ENCODE peak calls at places on chromosomes 6 and 20, in five cellular contexts. M is H9, T is neuronal stem cell, Z is H1, G is mesenchymal stem cell. E is an unnamed sample.

GRCh38 chr6:100307561-100307960 is 157.2 kb downstream of the SIM1 start:
- DNase-seq in M (no peak), T (no peak), Z (no peak), G (no peak), E (no peak)

GRCh38 chr20:48456361-48457184 is 371.2 kb downstream of the PREX1 start:
- DNase-seq in M (no peak), T (peak; percentile 59), Z (no peak), G (no peak), E (no peak)

GRCh38 chr6:25950297-25950696 is 12.3 kb upstream of the TRIM38 start:
- DNase-seq in M (no peak), T (no peak), Z (no peak), G (no peak), E (no peak)

GRCh38 chr20:43959079-43959919 is 44.6 kb downstream of the TOX2 start:
- DNase-seq in M (no peak), T (no peak), Z (no peak), G (peak; percentile 61), E (no peak)

GRCh38 chr20:57086066-57086465 is 180.4 kb downstream of the BMP7 start:
- DNase-seq in M (no peak), T (no peak), Z (no peak), G (no peak), E (no peak)

GRCh38 chr20:18543216-18543615 is 24.0 kb upstream of the SMIM26 start:
- DNase-seq in M (no peak), T (no peak), Z (no peak), G (no peak), E (no peak)

GRCh38 chr6:33894438-33894837 is 90.6 kb upstream of the MLN start:
- DNase-seq in M (no peak), T (no peak), Z (no peak), G (no peak), E (no peak)

GRCh38 chr6:79263366-79263765 is 28.9 kb upstream of the HMGN3 start:
- DNase-seq in M (no peak), T (no peak), Z (no peak), G (peak; percentile 37), E (peak; percentile 54)

GRCh38 chr6:37516076-37516919 is 16.6 kb upstream of the CCDC167 start:
- DNase-seq in M (peak; percentile 60), T (no peak), Z (no peak), G (no peak), E (no peak)

GRCh38 chr6:33008944-33009861 is at the start of gene HLA-DOA:
- DNase-seq in M (peak; percentile 95), T (peak; percentile 69), Z (peak; percentile 69), G (peak; percentile 48), E (no peak)

GRCh38 chr6:13281630-13282156 is 46.6 kb downstream of the TBC1D7 start:
- DNase-seq in M (no peak), T (no peak), Z (no peak), G (peak; percentile 15), E (no peak)

GRCh38 chr20:61420056-61420455 is 168.0 kb downstream of the CDH4 start:
- DNase-seq in M (no peak), T (no peak), Z (no peak), G (no peak), E (no peak)

GRCh38 chr6:142744836-142745235 is 200.1 kb downstream of the HIVEP2 start:
- DNase-seq in M (no peak), T (no peak), Z (no peak), G (peak; percentile 13), E (no peak)

GRCh38 chr6:10582774-10583508 is 61.8 kb downstream of the GCNT2 start:
- DNase-seq in M (peak; percentile 68), T (no peak), Z (no peak), G (no peak), E (no peak)

GRCh38 chr6:81856872-81857271 is 104.4 kb upstream of the TENT5A start:
- DNase-seq in M (no peak), T (no peak), Z (no peak), G (no peak), E (no peak)

GRCh38 chr6:169188051-169188863 is 65.4 kb downstream of the THBS2 start:
- DNase-seq in M (no peak), T (no peak), Z (no peak), G (peak; percentile 42), E (no peak)

GRCh38 chr6:139282684-139283083 is 9.1 kb downstream of the TXLNB start:
- DNase-seq in M (no peak), T (no peak), Z (no peak), G (no peak), E (no peak)

GRCh38 chr6:51350308-51350904 is 531.7 kb downstream of the TFAP2B start:
- DNase-seq in M (no peak), T (no peak), Z (no peak), G (peak; percentile 1), E (no peak)

GRCh38 chr6:143396497-143397228 is 53.8 kb downstream of the ADAT2 start:
- DNase-seq in M (no peak), T (no peak), Z (no peak), G (no peak), E (peak; percentile 49)

GRCh38 chr6:157548635-157549467 is 167.9 kb downstream of the ZDHHC14 start:
- DNase-seq in M (no peak), T (no peak), Z (no peak), G (no peak), E (no peak)

GRCh38 chr6:148146717-148147116 is 195.9 kb upstream of the SASH1 start:
- DNase-seq in M (no peak), T (no peak), Z (peak; percentile 3), G (no peak), E (no peak)

GRCh38 chr20:57621426-57622200 is 1.4 kb upstream of the ZBP1 start:
- DNase-seq in M (no peak), T (no peak), Z (no peak), G (no peak), E (no peak)

GRCh38 chr6:120711255-120711654 is 623.0 kb downstream of the TBC1D32 start:
- DNase-seq in M (no peak), T (no peak), Z (no peak), G (no peak), E (no peak)

GRCh38 chr6:52577778-52578473 is 1.1 kb upstream of the TRAM2 start:
- DNase-seq in M (no peak), T (no peak), Z (no peak), G (no peak), E (no peak)

GRCh38 chr6:166253277-166254229 is 54.6 kb downstream of the PRR18 start:
- DNase-seq in M (peak; percentile 46), T (peak; percentile 35), Z (no peak), G (peak; percentile 15), E (peak; percentile 28)

GRCh38 chr6:47134476-47135189 is 92.5 kb upstream of the ADGRF1 start:
- DNase-seq in M (no peak), T (no peak), Z (no peak), G (peak; percentile 96), E (no peak)

GRCh38 chr6:1424306-1424927 is 35.0 kb downstream of the FOXF2 start:
- DNase-seq in M (peak; percentile 74), T (peak; percentile 17), Z (peak; percentile 31), G (peak; percentile 61), E (peak; percentile 31)

GRCh38 chr6:150198532-150198931 is 55.7 kb downstream of the PPP1R14C start:
- DNase-seq in M (no peak), T (no peak), Z (no peak), G (no peak), E (no peak)

GRCh38 chr6:37083243-37084138 is 78.0 kb downstream of the FGD2 start:
- DNase-seq in M (no peak), T (no peak), Z (no peak), G (peak; percentile 93), E (peak; percentile 44)

GRCh38 chr20:45111799-45112471 is 3.0 kb downstream of the WFDC5 start:
- DNase-seq in M (peak; percentile 58), T (no peak), Z (no peak), G (peak; percentile 21), E (peak; percentile 46)
- H2BK12ac ChIP-seq in M (no peak overlapping the region), T (no peak overlapping the region), Z (no peak overlapping the region), G (no peak overlapping the region), E (peak overlapping the region; percentile 15)

DNA sequence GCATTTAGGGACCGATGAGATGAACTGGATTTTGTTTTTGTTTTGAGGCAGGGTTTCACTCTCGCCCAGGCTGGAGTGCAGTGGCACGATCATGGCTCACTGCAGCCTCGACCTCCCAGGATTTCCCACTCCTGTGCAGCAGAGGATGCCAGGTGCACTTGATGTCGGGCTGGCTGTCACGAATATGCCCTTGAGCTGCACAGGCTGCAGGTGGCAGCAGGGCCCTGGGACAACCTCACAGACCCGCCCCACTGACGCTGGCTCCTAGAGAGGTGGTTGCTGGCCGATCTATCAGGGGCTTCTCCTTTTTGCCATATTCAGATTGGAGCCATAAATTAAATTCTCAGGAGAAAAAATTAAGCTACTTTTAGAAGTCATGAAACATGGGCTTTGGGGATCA is 32.2 kb downstream of the NQO2 start:
- DNase-seq in M (no peak), T (no peak), Z (no peak), G (no peak), E (no peak)
- H2BK12ac ChIP-seq in M (no peak overlapping the region), T (no peak overlapping the region), Z (no peak overlapping the region), G (no peak overlapping the region), E (no peak overlapping the region)

DNA sequence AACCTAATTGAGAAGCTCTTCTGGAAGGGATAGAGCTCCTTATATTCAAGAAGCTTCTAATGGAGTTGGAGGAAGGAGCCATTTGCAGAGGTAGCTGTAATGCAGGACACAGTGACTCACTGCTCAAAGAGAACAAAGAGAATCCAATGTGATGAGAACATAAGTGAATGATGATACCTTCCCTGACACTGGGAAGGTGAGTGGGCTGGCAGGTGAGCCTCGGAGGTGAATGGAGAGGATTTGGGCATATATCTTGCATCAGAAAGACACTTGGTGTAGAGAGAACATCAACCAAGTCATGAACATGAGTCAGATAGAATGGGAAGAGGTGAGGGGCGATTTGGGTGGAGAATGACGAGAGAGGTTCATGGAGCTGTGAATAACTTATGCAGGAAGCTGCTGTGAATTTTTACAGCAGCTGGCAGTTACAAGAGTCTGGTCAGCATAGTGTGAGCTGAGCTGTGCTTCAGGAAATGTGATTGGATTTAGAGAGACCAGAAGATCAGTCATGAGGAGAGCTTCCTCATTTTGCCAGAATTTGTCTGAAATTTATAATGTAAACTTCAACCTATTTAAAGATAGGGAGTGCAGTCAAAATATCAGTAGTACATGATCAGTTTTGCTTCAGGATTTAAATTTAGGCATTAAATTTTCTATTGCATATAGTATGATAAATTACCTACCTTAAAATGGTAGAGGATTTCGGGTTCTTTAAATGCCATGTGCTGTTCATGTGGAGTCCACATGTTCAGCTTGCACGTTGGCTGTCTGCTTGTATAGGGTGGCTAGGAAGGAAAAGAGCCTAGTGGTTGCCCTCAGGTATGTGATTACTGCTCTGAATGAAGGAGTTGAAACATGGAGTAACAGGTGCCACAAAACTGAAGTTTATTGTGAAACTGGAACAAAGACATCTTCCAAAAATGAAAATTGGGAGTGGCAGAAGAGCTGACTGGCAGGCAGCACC is 59.2 kb upstream of the KIF25 start:
- DNase-seq in M (peak; percentile 43), T (no peak), Z (peak; percentile 43), G (no peak), E (peak; percentile 52)
- H2BK12ac ChIP-seq in M (no peak overlapping the region), T (no peak overlapping the region), Z (no peak overlapping the region), G (no peak overlapping the region), E (no peak overlapping the region)

DNA sequence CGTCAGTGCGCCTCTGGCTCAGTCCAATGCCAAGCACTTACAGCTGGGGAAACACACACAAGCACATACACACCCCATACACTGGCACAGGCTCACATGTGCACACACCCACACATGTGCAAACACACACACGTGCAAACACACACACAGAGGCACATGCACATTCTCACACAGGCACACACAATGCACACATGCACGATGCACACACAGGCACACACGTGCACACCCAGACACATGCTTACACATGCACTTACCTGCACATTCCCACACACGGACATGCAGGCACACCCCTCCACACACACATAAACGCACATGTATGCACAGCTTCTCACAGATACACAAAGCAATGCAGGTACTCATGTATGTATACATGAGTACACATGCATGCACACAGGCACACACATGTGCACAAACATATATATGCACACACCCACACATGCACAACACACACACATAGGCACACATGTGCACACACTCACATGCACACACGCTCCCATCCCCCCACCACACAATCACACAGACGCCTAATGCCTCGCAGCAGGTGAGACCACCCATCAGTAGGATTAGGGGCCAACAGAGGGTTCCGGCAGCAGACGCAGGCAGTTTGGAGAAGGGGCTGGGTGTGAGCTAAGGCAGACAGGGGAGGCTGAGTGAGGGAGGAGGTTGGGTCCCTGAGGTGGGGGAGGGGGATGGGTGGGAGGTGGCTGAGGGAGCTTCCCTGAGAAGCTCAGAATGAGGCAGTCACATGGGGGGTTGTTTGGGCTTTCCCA is 71.2 kb upstream of the SLCO4A1 start:
- DNase-seq in M (no peak), T (no peak), Z (no peak), G (no peak), E (no peak)
- H2BK12ac ChIP-seq in M (no peak overlapping the region), T (no peak overlapping the region), Z (peak overlapping the region; percentile 11), G (no peak overlapping the region), E (no peak overlapping the region)